ENCODE peak calls at places on chromosome 18, in six cellular contexts. Z is A549, O is stomach, N is heart left ventricle, T is neuronal stem cell, S is uterus. V is an unnamed sample.
A peak's percentile ranks its signal among the peaks of the same experiment; 100 is the strongest.

GRCh38 chr18:34358923-34359322 is 134.2 kb upstream of the NOL4 start:
- DNase-seq in Z (no peak), O (no peak), N (no peak), T (no peak), S (no peak), V (no peak)

GRCh38 chr18:55100817-55101457 is 141.7 kb upstream of the CCDC68 start:
- DNase-seq in Z (peak; percentile 71), O (no peak), N (no peak), T (no peak), S (no peak), V (no peak)

GRCh38 chr18:58254873-58255511 is 211.0 kb downstream of the NEDD4L start:
- DNase-seq in Z (no peak), O (no peak), N (peak; percentile 72), T (no peak), S (no peak), V (no peak)

GRCh38 chr18:56245856-56246575 is 392.4 kb downstream of the TXNL1 start:
- DNase-seq in Z (peak; percentile 5), O (no peak), N (no peak), T (no peak), S (no peak), V (no peak)

GRCh38 chr18:3594760-3595241 is 144.8 kb downstream of the TGIF1 start:
- DNase-seq in Z (peak; percentile 58), O (peak; percentile 37), N (peak; percentile 53), T (no peak), S (no peak), V (no peak)

GRCh38 chr18:76484749-76485387 is 10.2 kb downstream of the ZNF516 start:
- DNase-seq in Z (no peak), O (no peak), N (no peak), T (no peak), S (no peak), V (no peak)

GRCh38 chr18:12028040-12028628 is 46.8 kb downstream of the IMPA2 start:
- DNase-seq in Z (no peak), O (no peak), N (peak; percentile 69), T (no peak), S (peak; percentile 37), V (no peak)

GRCh38 chr18:23635283-23636040 is 27.2 kb downstream of the ANKRD29 start:
- DNase-seq in Z (no peak), O (no peak), N (no peak), T (no peak), S (no peak), V (no peak)

GRCh38 chr18:9825571-9826073 is 60.2 kb upstream of the TXNDC2 start:
- DNase-seq in Z (peak; percentile 94), O (no peak), N (no peak), T (no peak), S (no peak), V (no peak)

GRCh38 chr18:45363258-45363657 is 252.0 kb upstream of the SLC14A2 start:
- DNase-seq in Z (no peak), O (no peak), N (no peak), T (no peak), S (no peak), V (no peak)

GRCh38 chr18:785242-785641 is 26.8 kb downstream of the YES1 start:
- DNase-seq in Z (no peak), O (no peak), N (no peak), T (no peak), S (no peak), V (no peak)

GRCh38 chr18:63320690-63321265 is 1.2 kb upstream of the BCL2 start:
- DNase-seq in Z (peak; percentile 34), O (peak; percentile 31), N (peak; percentile 44), T (no peak), S (peak; percentile 64), V (no peak)

GRCh38 chr18:10038268-10038667 is 124.5 kb downstream of the VAPA start:
- DNase-seq in Z (no peak), O (peak; percentile 15), N (no peak), T (no peak), S (peak; percentile 16), V (no peak)

GRCh38 chr18:2905802-2906521 is 59.2 kb downstream of the EMILIN2 start:
- DNase-seq in Z (peak; percentile 57), O (peak; percentile 50), N (peak; percentile 90), T (no peak), S (peak; percentile 78), V (peak; percentile 36)

GRCh38 chr18:7600528-7601248 is 33.6 kb downstream of the PTPRM start:
- DNase-seq in Z (no peak), O (no peak), N (no peak), T (no peak), S (no peak), V (no peak)

GRCh38 chr18:44637210-44638051 is 43.3 kb upstream of the SETBP1 start:
- DNase-seq in Z (peak; percentile 28), O (no peak), N (no peak), T (no peak), S (no peak), V (no peak)

GRCh38 chr18:12005542-12006487 is 24.5 kb downstream of the IMPA2 start:
- DNase-seq in Z (peak; percentile 51), O (no peak), N (no peak), T (no peak), S (no peak), V (no peak)

GRCh38 chr18:49017813-49018552 is 67.2 kb upstream of the SMAD7 start:
- DNase-seq in Z (no peak), O (peak; percentile 22), N (no peak), T (no peak), S (peak; percentile 9), V (no peak)

GRCh38 chr18:57561728-57562423 is 24.6 kb downstream of the FECH start:
- DNase-seq in Z (peak; percentile 32), O (no peak), N (no peak), T (peak; percentile 65), S (no peak), V (no peak)

GRCh38 chr18:9643549-9643948 is 29.2 kb upstream of the PPP4R1 start:
- DNase-seq in Z (peak; percentile 92), O (no peak), N (peak; percentile 35), T (peak; percentile 67), S (peak; percentile 28), V (no peak)

GRCh38 chr18:44411277-44411900 is 269.3 kb upstream of the SETBP1 start:
- DNase-seq in Z (no peak), O (no peak), N (no peak), T (no peak), S (no peak), V (no peak)

GRCh38 chr18:39909706-39910105 is 2045.3 kb upstream of the PIK3C3 start:
- DNase-seq in Z (no peak), O (no peak), N (no peak), T (no peak), S (no peak), V (no peak)

GRCh38 chr18:56469582-56469981 is 168.8 kb downstream of the TXNL1 start:
- DNase-seq in Z (no peak), O (no peak), N (no peak), T (no peak), S (no peak), V (no peak)

GRCh38 chr18:48290162-48290926 is 118.8 kb downstream of the ZBTB7C start:
- DNase-seq in Z (no peak), O (no peak), N (no peak), T (no peak), S (no peak), V (no peak)

GRCh38 chr18:33470229-33470628 is 29.7 kb upstream of the CCDC178 start:
- DNase-seq in Z (no peak), O (no peak), N (no peak), T (no peak), S (no peak), V (no peak)

GRCh38 chr18:58049000-58049688 is 5.1 kb downstream of the NEDD4L start:
- DNase-seq in Z (no peak), O (no peak), N (no peak), T (no peak), S (no peak), V (no peak)

GRCh38 chr18:2303517-2304238 is 267.6 kb downstream of the METTL4 start:
- DNase-seq in Z (peak; percentile 36), O (no peak), N (no peak), T (no peak), S (no peak), V (no peak)

DNA sequence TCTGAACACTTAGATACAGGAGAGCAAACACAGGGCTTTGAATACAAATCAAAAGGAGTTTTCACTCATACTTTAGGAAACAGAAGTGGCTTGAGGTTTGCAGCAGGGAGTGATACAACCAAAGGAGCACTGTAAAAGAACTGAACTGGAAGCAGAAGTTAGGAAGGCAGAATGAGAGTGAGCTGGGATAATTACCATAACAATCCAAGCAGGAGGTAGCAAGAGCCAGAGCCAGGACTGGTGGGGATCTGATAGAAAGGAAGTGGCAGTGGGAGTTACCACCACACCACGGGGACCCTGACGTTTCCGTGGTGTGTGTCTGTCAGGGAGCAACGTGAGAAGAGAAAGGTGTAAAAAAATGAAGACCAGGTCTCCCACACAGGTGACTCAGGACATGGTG is 81.3 kb upstream of the EPB41L3 start:
- DNase-seq in Z (no peak), O (no peak), N (no peak), T (no peak), S (no peak), V (no peak)
- H3K27ac ChIP-seq in Z (no peak overlapping the region), O (no peak overlapping the region), N (no peak overlapping the region), T (no peak overlapping the region), S (no peak overlapping the region), V (no peak overlapping the region)

GRCh38 chr18:71426441-71426840 is 1117.7 kb downstream of the CBLN2 start:
- DNase-seq in Z (no peak), O (no peak), N (no peak), T (no peak), S (no peak), V (no peak)
- H3K9me3 ChIP-seq in Z (no peaks in the 10 kb centered on the region), O (no peaks in the 10 kb centered on the region), N (no peaks in the 10 kb centered on the region), T (no peaks in the 10 kb centered on the region), S (no peaks in the 10 kb centered on the region), V (no peaks in the 10 kb centered on the region)

GRCh38 chr18:50689578-50689977 is 129.7 kb downstream of the MAPK4 start:
- DNase-seq in Z (no peak), O (no peak), N (no peak), T (no peak), S (no peak), V (no peak)

GRCh38 chr18:50686409-50686808 is 126.5 kb downstream of the MAPK4 start:
- DNase-seq in Z (no peak), O (no peak), N (no peak), T (no peak), S (no peak), V (no peak)

GRCh38 chr18:50687491-50687890 is 127.6 kb downstream of the MAPK4 start:
- DNase-seq in Z (no peak), O (no peak), N (no peak), T (no peak), S (no peak), V (no peak)
- H3K4me1 ChIP-seq in Z (no peaks in the 10 kb centered on the region), O (no peaks in the 10 kb centered on the region), N (peaks cover 3% of the 10 kb centered on the region), T (peaks cover 5% of the 10 kb centered on the region), S (no peaks in the 10 kb centered on the region), V (no peaks in the 10 kb centered on the region)

GRCh38 chr18:21484851-21485636 is 115.5 kb downstream of the ESCO1 start:
- DNase-seq in Z (no peak), O (no peak), N (no peak), T (no peak), S (no peak), V (no peak)
- H3K27ac ChIP-seq in Z (no peak overlapping the region), O (no peak overlapping the region), N (no peak overlapping the region), T (no peak overlapping the region), S (no peak overlapping the region), V (no peak overlapping the region)

DNA sequence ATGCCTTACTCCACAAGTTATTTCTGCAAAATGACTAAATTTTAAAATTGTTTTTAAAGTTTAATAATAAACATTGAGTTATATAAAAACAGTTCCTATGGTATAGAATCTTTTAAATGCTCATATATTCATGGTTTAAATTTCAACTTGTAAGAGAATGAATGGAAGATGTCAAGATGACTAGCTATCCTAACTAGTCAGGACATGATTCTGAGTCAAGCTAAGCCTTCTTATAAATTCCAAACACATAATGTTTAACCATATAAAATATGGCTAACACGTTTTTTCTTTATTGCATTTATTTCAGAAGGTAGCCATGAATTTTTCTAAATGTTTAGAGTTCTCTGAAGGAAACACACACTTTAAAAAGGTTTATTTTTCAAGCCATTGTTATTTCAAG is 320.4 kb downstream of the CBLN2 start:
- DNase-seq in Z (no peak), O (no peak), N (no peak), T (no peak), S (no peak), V (no peak)
- H3K9me3 ChIP-seq in Z (no peaks in the 10 kb centered on the region), O (no peaks in the 10 kb centered on the region), N (peaks cover 3% of the 10 kb centered on the region), T (no peaks in the 10 kb centered on the region), S (no peaks in the 10 kb centered on the region), V (no peaks in the 10 kb centered on the region)

V was measured in tibial nerve.